ENCODE peak calls at places on chromosomes 12 and 14, in eight cellular contexts. One of them, this sample, is unnamed.

GRCh38 chr12:46559311-46559710 is 186.7 kb upstream of the SLC38A2 start:
- DNase-seq in K562: no peak
- DNase-seq in GM12878: no peak
- DNase-seq in H1: no peak
- DNase-seq in endothelial cell of umbilical vein: no peak
- DNase-seq in HCT116: no peak
- DNase-seq in A549: no peak
- DNase-seq in HepG2: no peak
- DNase-seq in this sample: no peak

GRCh38 chr14:42513837-42514236 is 907.2 kb downstream of the LRFN5 start:
- DNase-seq in endothelial cell of umbilical vein: no peak
- DNase-seq in A549: no peak
- DNase-seq in HepG2: no peak
- DNase-seq in GM12878: no peak
- DNase-seq in H1: no peak
- DNase-seq in HCT116: no peak
- DNase-seq in K562: no peak
- DNase-seq in this sample: no peak

GRCh38 chr14:36975834-36976233 is 196.6 kb downstream of the SLC25A21 start:
- DNase-seq in GM12878: no peak
- DNase-seq in A549: peak; percentile 76
- DNase-seq in HepG2: peak; percentile 79
- DNase-seq in HCT116: no peak
- DNase-seq in K562: peak; percentile 41
- DNase-seq in endothelial cell of umbilical vein: no peak
- DNase-seq in H1: no peak
- DNase-seq in this sample: peak; percentile 44

GRCh38 chr14:100898935-100899840 is 4.3 kb downstream of the RTL1 start:
- DNase-seq in A549: no peak
- DNase-seq in HCT116: no peak
- DNase-seq in H1: no peak
- DNase-seq in endothelial cell of umbilical vein: peak; percentile 93
- DNase-seq in K562: no peak
- DNase-seq in HepG2: no peak
- DNase-seq in GM12878: no peak
- DNase-seq in this sample: no peak

GRCh38 chr14:80536456-80536855 is 325.2 kb upstream of the DIO2 start:
- DNase-seq in HCT116: no peak
- DNase-seq in K562: no peak
- DNase-seq in endothelial cell of umbilical vein: no peak
- DNase-seq in GM12878: no peak
- DNase-seq in A549: no peak
- DNase-seq in H1: no peak
- DNase-seq in HepG2: no peak
- DNase-seq in this sample: no peak

GRCh38 chr14:76257842-76258397 is 106.2 kb downstream of the GPATCH2L start:
- DNase-seq in A549: no peak
- DNase-seq in HepG2: no peak
- DNase-seq in endothelial cell of umbilical vein: no peak
- DNase-seq in H1: no peak
- DNase-seq in HCT116: no peak
- DNase-seq in GM12878: no peak
- DNase-seq in K562: peak; percentile 89
- DNase-seq in this sample: no peak

GRCh38 chr12:6638305-6638704 is 2.5 kb upstream of the LPAR5 start:
- DNase-seq in HCT116: no peak
- DNase-seq in endothelial cell of umbilical vein: no peak
- DNase-seq in K562: peak; percentile 37
- DNase-seq in H1: no peak
- DNase-seq in A549: no peak
- DNase-seq in HepG2: no peak
- DNase-seq in GM12878: no peak
- DNase-seq in this sample: peak; percentile 77

GRCh38 chr12:13864081-13864673 is 117.2 kb downstream of the GRIN2B start:
- DNase-seq in HCT116: peak; percentile 54
- DNase-seq in endothelial cell of umbilical vein: peak; percentile 57
- DNase-seq in GM12878: peak; percentile 11
- DNase-seq in A549: peak; percentile 88
- DNase-seq in K562: peak; percentile 62
- DNase-seq in HepG2: peak; percentile 48
- DNase-seq in H1: peak; percentile 50
- DNase-seq in this sample: peak; percentile 69

GRCh38 chr14:61643546-61643945 is 51.8 kb upstream of the HIF1A start:
- DNase-seq in HepG2: no peak
- DNase-seq in GM12878: no peak
- DNase-seq in endothelial cell of umbilical vein: no peak
- DNase-seq in HCT116: no peak
- DNase-seq in H1: no peak
- DNase-seq in A549: no peak
- DNase-seq in K562: no peak
- DNase-seq in this sample: no peak

GRCh38 chr12:40168868-40169267 is 55.9 kb upstream of the LRRK2 start:
- DNase-seq in GM12878: peak; percentile 55
- DNase-seq in A549: no peak
- DNase-seq in endothelial cell of umbilical vein: no peak
- DNase-seq in HCT116: no peak
- DNase-seq in HepG2: no peak
- DNase-seq in H1: no peak
- DNase-seq in K562: no peak
- DNase-seq in this sample: no peak

GRCh38 chr12:48067250-48067938 is 38.5 kb downstream of the SENP1 start:
- DNase-seq in HepG2: no peak
- DNase-seq in A549: no peak
- DNase-seq in HCT116: no peak
- DNase-seq in endothelial cell of umbilical vein: no peak
- DNase-seq in H1: no peak
- DNase-seq in GM12878: peak; percentile 3
- DNase-seq in K562: peak; percentile 54
- DNase-seq in this sample: no peak

GRCh38 chr14:99415496-99416281 is 65.0 kb downstream of the SETD3 start:
- DNase-seq in HCT116: peak; percentile 69
- DNase-seq in HepG2: peak; percentile 82
- DNase-seq in A549: peak; percentile 83
- DNase-seq in endothelial cell of umbilical vein: peak; percentile 84
- DNase-seq in H1: no peak
- DNase-seq in GM12878: peak; percentile 55
- DNase-seq in K562: peak; percentile 81
- DNase-seq in this sample: peak; percentile 83

GRCh38 chr12:66942741-66943465 is 264.0 kb upstream of the GRIP1 start:
- DNase-seq in A549: no peak
- DNase-seq in GM12878: no peak
- DNase-seq in endothelial cell of umbilical vein: no peak
- DNase-seq in K562: no peak
- DNase-seq in HepG2: no peak
- DNase-seq in H1: no peak
- DNase-seq in HCT116: no peak
- DNase-seq in this sample: no peak

GRCh38 chr12:27705263-27705662 is 5.4 kb upstream of the MRPS35 start:
- DNase-seq in HepG2: peak; percentile 88
- DNase-seq in A549: no peak
- DNase-seq in H1: no peak
- DNase-seq in endothelial cell of umbilical vein: no peak
- DNase-seq in K562: peak; percentile 9
- DNase-seq in HCT116: no peak
- DNase-seq in GM12878: no peak
- DNase-seq in this sample: peak; percentile 20

GRCh38 chr12:22039361-22039760 is 6.7 kb upstream of the CMAS start:
- DNase-seq in K562: no peak
- DNase-seq in H1: no peak
- DNase-seq in endothelial cell of umbilical vein: no peak
- DNase-seq in GM12878: no peak
- DNase-seq in HepG2: no peak
- DNase-seq in A549: no peak
- DNase-seq in HCT116: no peak
- DNase-seq in this sample: no peak
- TF ChIP-seq MAX in K562: no peak
- TF ChIP-seq MAX in H1: no peak
- TF ChIP-seq MAX in endothelial cell of umbilical vein: no peak
- TF ChIP-seq MAX in GM12878: no peak
- TF ChIP-seq MAX in HepG2: no peak
- TF ChIP-seq MAX in A549: no peak
- TF ChIP-seq MAX in HCT116: no peak
- TF ChIP-seq MAX in this sample: no peak

DNA sequence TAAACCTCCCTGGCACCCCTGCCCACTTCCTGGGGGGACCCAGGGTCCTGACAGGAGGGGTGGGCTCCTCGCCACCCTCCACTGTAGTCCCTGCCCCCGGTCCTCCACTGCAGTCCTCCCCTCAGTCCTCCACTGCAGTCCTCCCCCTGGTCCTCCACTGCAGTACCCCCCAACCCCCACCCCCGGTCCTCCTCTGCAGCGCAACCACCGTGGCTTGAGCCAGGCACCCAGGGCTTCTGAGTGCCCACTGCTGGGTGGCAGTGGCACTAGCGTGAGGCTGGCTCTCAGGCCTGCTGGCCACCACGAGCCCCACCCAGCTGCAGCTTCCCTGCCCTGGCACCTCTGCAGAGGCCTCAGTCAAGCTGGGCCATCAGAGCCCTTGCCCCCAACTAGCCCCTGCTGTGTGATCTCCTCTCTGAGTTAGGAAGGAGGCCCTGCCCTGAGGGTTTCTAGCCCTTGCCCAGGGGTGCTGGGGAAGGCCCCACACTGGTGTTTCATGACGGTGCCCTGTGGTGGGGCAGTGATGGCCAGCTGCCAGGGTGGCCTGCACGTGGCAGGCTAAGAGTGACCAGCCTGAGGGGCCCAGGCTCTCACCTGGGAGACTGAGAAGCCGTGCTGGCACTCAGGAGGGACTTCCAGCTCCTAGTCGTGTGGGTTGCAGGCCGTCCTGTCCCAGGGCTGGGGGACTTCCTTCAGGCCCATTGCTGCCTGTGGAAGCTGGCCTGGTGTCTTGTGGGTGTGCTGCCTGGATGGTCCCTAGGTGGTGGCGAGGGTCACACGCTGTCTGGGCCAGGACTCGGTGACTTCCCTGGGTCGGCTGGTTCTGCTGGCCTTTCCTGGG is 9.7 kb downstream of the CEP170B start:
- DNase-seq in H1: no peak
- DNase-seq in K562: no peak
- DNase-seq in endothelial cell of umbilical vein: no peak
- DNase-seq in HepG2: no peak
- DNase-seq in GM12878: no peak
- DNase-seq in HCT116: no peak
- DNase-seq in A549: no peak
- DNase-seq in this sample: no peak
- TF ChIP-seq POLR2A in H1: no peak
- TF ChIP-seq POLR2A in K562: no peak
- TF ChIP-seq POLR2A in endothelial cell of umbilical vein: no peak
- TF ChIP-seq POLR2A in HepG2: no peak
- TF ChIP-seq POLR2A in GM12878: no peak
- TF ChIP-seq POLR2A in HCT116: no peak
- TF ChIP-seq POLR2A in A549: no peak
- TF ChIP-seq POLR2A in this sample: no peak

GRCh38 chr12:121010860-121011259 is 5.4 kb downstream of the C12orf43 start:
- DNase-seq in HepG2: no peak
- DNase-seq in GM12878: no peak
- DNase-seq in K562: no peak
- DNase-seq in A549: no peak
- DNase-seq in endothelial cell of umbilical vein: no peak
- DNase-seq in HCT116: no peak
- DNase-seq in H1: no peak
- DNase-seq in this sample: no peak

GRCh38 chr12:121011820-121012219 is 4.5 kb downstream of the C12orf43 start:
- DNase-seq in HepG2: no peak
- DNase-seq in HCT116: no peak
- DNase-seq in A549: no peak
- DNase-seq in endothelial cell of umbilical vein: no peak
- DNase-seq in K562: no peak
- DNase-seq in H1: no peak
- DNase-seq in GM12878: no peak
- DNase-seq in this sample: no peak

GRCh38 chr12:121009744-121010143 is 6.5 kb downstream of the C12orf43 start:
- DNase-seq in HCT116: peak; percentile 54
- DNase-seq in A549: peak; percentile 81
- DNase-seq in GM12878: no peak
- DNase-seq in endothelial cell of umbilical vein: no peak
- DNase-seq in HepG2: peak; percentile 49
- DNase-seq in K562: no peak
- DNase-seq in H1: no peak
- DNase-seq in this sample: peak; percentile 60

GRCh38 chr12:121015825-121016766 is at the start of gene C12orf43:
- DNase-seq in H1: peak; percentile 65
- DNase-seq in HepG2: peak; percentile 91
- DNase-seq in HCT116: peak; percentile 84
- DNase-seq in endothelial cell of umbilical vein: peak; percentile 91
- DNase-seq in K562: peak; percentile 96
- DNase-seq in GM12878: peak; percentile 77
- DNase-seq in A549: peak; percentile 92
- DNase-seq in this sample: peak; percentile 96

GRCh38 chr12:121013715-121014114 is 2.6 kb downstream of the C12orf43 start:
- DNase-seq in HepG2: no peak
- DNase-seq in HCT116: no peak
- DNase-seq in H1: no peak
- DNase-seq in endothelial cell of umbilical vein: no peak
- DNase-seq in K562: no peak
- DNase-seq in A549: peak; percentile 37
- DNase-seq in GM12878: no peak
- DNase-seq in this sample: no peak
- TF ChIP-seq CTCF in HepG2: peak; percentile 30
- TF ChIP-seq CTCF in HCT116: no peak
- TF ChIP-seq CTCF in H1: no peak
- TF ChIP-seq CTCF in endothelial cell of umbilical vein: no peak
- TF ChIP-seq CTCF in K562: peak; percentile 17
- TF ChIP-seq CTCF in A549: peak; percentile 16
- TF ChIP-seq CTCF in GM12878: no peak
- TF ChIP-seq CTCF in this sample: no peak

GRCh38 chr12:91576432-91576831 is 393.8 kb upstream of the DCN start:
- DNase-seq in endothelial cell of umbilical vein: no peak
- DNase-seq in A549: no peak
- DNase-seq in HepG2: no peak
- DNase-seq in GM12878: no peak
- DNase-seq in K562: no peak
- DNase-seq in H1: no peak
- DNase-seq in HCT116: no peak
- DNase-seq in this sample: no peak
- TF ChIP-seq MAX in endothelial cell of umbilical vein: no peak
- TF ChIP-seq MAX in A549: no peak
- TF ChIP-seq MAX in HepG2: no peak
- TF ChIP-seq MAX in GM12878: no peak
- TF ChIP-seq MAX in K562: no peak
- TF ChIP-seq MAX in H1: no peak
- TF ChIP-seq MAX in HCT116: no peak
- TF ChIP-seq MAX in this sample: no peak

GRCh38 chr14:64986578-64987571 is at the start of gene FNTB:
- DNase-seq in A549: peak; percentile 97
- DNase-seq in HCT116: peak; percentile 92
- DNase-seq in HepG2: peak; percentile 92
- DNase-seq in GM12878: peak; percentile 94
- DNase-seq in H1: peak; percentile 90
- DNase-seq in endothelial cell of umbilical vein: peak; percentile 98
- DNase-seq in K562: peak; percentile 93
- DNase-seq in this sample: peak; percentile 97
- TF ChIP-seq POLR2A in A549: peak; percentile 56
- TF ChIP-seq POLR2A in HCT116: peak; percentile 92
- TF ChIP-seq POLR2A in HepG2: peak; percentile 80
- TF ChIP-seq POLR2A in GM12878: peak; percentile 82
- TF ChIP-seq POLR2A in H1: no peak
- TF ChIP-seq POLR2A in endothelial cell of umbilical vein: peak; percentile 43
- TF ChIP-seq POLR2A in K562: peak; percentile 84
- TF ChIP-seq POLR2A in this sample: peak; percentile 69